ENCODE peak calls at places on chromosome 12, in five cellular contexts. Y is ovary, R is AG04450, I is fibroblast of mammary gland, W is IMR-90. U is an unnamed sample.

GRCh38 chr12:131379758-131380157 is 331.1 kb upstream of the SFSWAP start:
- DNase-seq in Y (no peak), I (no peak), R (no peak), W (no peak), U (no peak)

GRCh38 chr12:69608114-69608513 is 2.6 kb downstream of the LRRC10 start:
- DNase-seq in R (no peak), Y (no peak), I (peak), W (no peak), U (no peak)

GRCh38 chr12:110763578-110763977 is 20.9 kb upstream of the PPP1CC start:
- DNase-seq in W (no peak), I (no peak), R (no peak), Y (no peak), U (no peak)

GRCh38 chr12:49972122-49972521 is 625 bp upstream of the AQP6 start:
- DNase-seq in W (no peak), Y (no peak), R (no peak), I (no peak), U (no peak)

GRCh38 chr12:34398706-34399630 is 376.7 kb downstream of the ALG10 start:
- DNase-seq in W (no peak), Y (peak), I (no peak), R (no peak), U (no peak)

GRCh38 chr12:121893901-121894540 is 5.4 kb downstream of the PSMD9 start:
- DNase-seq in W (peak), R (peak), I (peak), Y (peak), U (peak)

GRCh38 chr12:96210376-96211055 is 16.3 kb downstream of the ELK3 start:
- DNase-seq in I (no peak), Y (no peak), R (no peak), W (no peak), U (no peak)

GRCh38 chr12:107351109-107351508 is 257.8 kb upstream of the CRY1 start:
- DNase-seq in Y (no peak), I (no peak), R (no peak), W (no peak), U (no peak)

GRCh38 chr12:25286837-25287236 is 36.1 kb upstream of the KRAS start:
- DNase-seq in Y (no peak), I (peak), W (no peak), R (no peak), U (no peak)

GRCh38 chr12:77060136-77060882 is 5.1 kb downstream of the E2F7 start:
- DNase-seq in I (no peak), Y (no peak), R (no peak), W (no peak), U (no peak)

GRCh38 chr12:66387067-66387466 is 84.8 kb downstream of the HELB start:
- DNase-seq in I (no peak), R (no peak), Y (no peak), W (no peak), U (no peak)

GRCh38 chr12:8630131-8630530 is 17.5 kb upstream of the AICDA start:
- DNase-seq in I (no peak), W (no peak), Y (no peak), R (no peak), U (no peak)

GRCh38 chr12:101209319-101210302 is at the start of gene SLC5A8:
- DNase-seq in W (no peak), I (no peak), R (no peak), Y (peak), U (no peak)

GRCh38 chr12:91813701-91814100 is 331.9 kb downstream of the BTG1 start:
- DNase-seq in I (peak), Y (no peak), R (no peak), W (peak), U (no peak)

GRCh38 chr12:71780207-71780822 is 25.7 kb downstream of the RAB21 start:
- DNase-seq in W (peak), I (peak), R (no peak), Y (peak), U (peak)

GRCh38 chr12:129298921-129299320 is 445.6 kb downstream of the GLT1D1 start:
- DNase-seq in R (no peak), I (no peak), W (no peak), Y (no peak), U (no peak)

GRCh38 chr12:116361404-116362223 is 84.1 kb upstream of the MED13L start:
- DNase-seq in R (no peak), I (no peak), W (no peak), Y (no peak), U (no peak)

GRCh38 chr12:39697108-39697507 is 77.5 kb upstream of the ABCD2 start:
- DNase-seq in R (no peak), Y (no peak), W (no peak), I (no peak), U (no peak)

GRCh38 chr12:39692258-39692853 is 72.8 kb upstream of the ABCD2 start:
- DNase-seq in I (peak), R (no peak), Y (no peak), W (no peak), U (peak)
- TF ChIP-seq CTCF in I (peak), R (no peak), Y (no peak), W (peak), U (peak)

GRCh38 chr12:85000766-85001165 is 35.3 kb downstream of the TSPAN19 start:
- DNase-seq in R (no peak), Y (no peak), W (no peak), I (no peak), U (no peak)
- TF ChIP-seq CTCF in R (no peak), Y (no peak), W (no peak), I (no peak), U (no peak)

GRCh38 chr12:58247633-58248032 is 306.3 kb downstream of the ATP23 start:
- DNase-seq in W (no peak), R (no peak), I (no peak), Y (no peak), U (no peak)
- TF ChIP-seq CTCF in W (peak), R (peak), I (peak), Y (no peak), U (peak)

GRCh38 chr12:104165801-104166200 is 27.8 kb upstream of the NFYB start:
- DNase-seq in I (no peak), Y (no peak), R (no peak), W (no peak), U (no peak)

GRCh38 chr12:104167519-104168458 is 29.8 kb upstream of the NFYB start:
- DNase-seq in I (no peak), Y (no peak), R (no peak), W (no peak), U (no peak)

GRCh38 chr12:104168596-104168995 is 30.6 kb upstream of the NFYB start:
- DNase-seq in W (no peak), Y (no peak), I (no peak), R (no peak), U (no peak)

GRCh38 chr12:104164635-104165034 is 26.6 kb upstream of the NFYB start:
- DNase-seq in Y (no peak), I (no peak), R (no peak), W (no peak), U (no peak)

DNA sequence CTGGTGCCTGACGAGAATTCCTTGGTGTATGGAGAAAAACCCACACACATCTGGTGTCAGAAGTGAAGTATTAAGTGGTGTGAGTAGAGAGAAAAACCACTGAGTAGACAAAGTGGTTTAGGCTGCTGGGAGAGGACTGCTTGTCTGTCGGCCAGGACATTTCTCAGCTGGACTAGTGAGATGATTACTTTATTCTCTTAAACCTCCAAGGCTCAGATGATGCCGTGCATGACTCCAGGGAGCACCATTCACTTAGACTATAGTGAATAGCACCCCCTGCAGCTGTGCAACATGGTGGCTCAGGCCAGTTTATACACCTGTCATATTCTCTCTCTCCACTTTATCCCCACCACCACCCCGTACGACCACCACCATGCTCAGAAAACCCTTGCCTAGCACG is 28.5 kb upstream of the NFYB start:
- DNase-seq in R (peak), Y (no peak), I (no peak), W (peak), U (no peak)
- TF ChIP-seq CTCF in R (peak), Y (no peak), I (no peak), W (no peak), U (no peak)

GRCh38 chr12:128055567-128055966 is 211.4 kb upstream of the TMEM132C start:
- DNase-seq in W (no peak), R (no peak), I (no peak), Y (no peak), U (no peak)
- TF ChIP-seq CTCF in W (no peak), R (no peak), I (no peak), Y (no peak), U (no peak)

GRCh38 chr12:94900496-94900895 is 103.0 kb downstream of the NDUFA12 start:
- DNase-seq in I (no peak), W (no peak), R (no peak), Y (no peak), U (no peak)

GRCh38 chr12:94892544-94893267 is 110.8 kb downstream of the NDUFA12 start:
- DNase-seq in R (no peak), Y (no peak), W (no peak), I (no peak), U (no peak)

DNA sequence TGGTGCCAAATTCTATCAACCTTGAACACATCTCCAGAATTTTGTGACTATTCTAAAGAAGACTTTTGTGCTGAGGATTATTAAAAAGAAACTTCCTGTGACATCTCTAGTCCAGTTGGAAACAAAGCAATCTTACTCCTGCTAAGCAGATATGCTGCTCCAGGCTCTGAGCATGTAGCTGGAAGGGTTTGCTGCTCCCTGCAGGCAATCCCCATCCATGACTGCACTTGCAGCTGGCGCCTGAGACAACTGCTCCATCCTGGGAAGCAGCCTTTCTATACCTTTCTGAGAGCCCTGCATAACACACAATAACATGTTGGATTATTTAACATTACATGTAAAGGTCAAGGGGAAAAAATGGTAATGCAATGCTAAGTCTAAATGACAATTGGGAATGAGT is 105.1 kb downstream of the NDUFA12 start:
- DNase-seq in W (no peak), R (no peak), I (peak), Y (no peak), U (peak)
- TF ChIP-seq CTCF in W (no peak), R (peak), I (peak), Y (no peak), U (peak)

DNA sequence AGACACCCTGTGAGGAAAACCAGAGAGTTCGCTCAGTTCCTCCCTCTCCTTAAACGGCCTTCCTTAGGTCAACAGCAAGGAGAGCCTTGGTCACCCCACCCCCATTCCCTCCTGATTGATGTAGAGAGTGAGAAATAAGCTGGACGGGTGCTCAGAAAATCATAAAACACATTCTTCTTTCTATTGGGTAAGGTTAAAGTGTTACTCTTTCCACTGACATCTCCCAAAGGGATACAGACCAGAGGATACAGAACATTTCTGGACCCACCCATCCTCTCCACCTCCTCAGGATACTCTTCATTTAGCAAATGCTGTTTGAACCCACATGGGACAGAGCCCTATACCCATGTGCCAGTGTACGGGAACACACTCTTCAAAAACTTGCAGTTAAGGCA is 11.6 kb upstream of the KRT77 start:
- DNase-seq in Y (no peak), I (no peak), W (no peak), R (no peak), U (no peak)
- TF ChIP-seq CTCF in Y (no peak), I (no peak), W (no peak), R (no peak), U (no peak)

U was measured in astrocyte of the spinal cord.